ENCODE peak calls at places on chromosomes 12 and 14, in four cellular contexts. F, A, C and U are unnamed samples. For H3K36me3, the result is how much of the 10 kb centered on the place peaks cover.

GRCh38 chr12:13124661-13125505 is 21.4 kb upstream of the GSG1 start:
- DNase-seq in F (no peak), A (no peak), C (no peak), U (no peak)

GRCh38 chr14:80982711-80983110 is 27.3 kb downstream of the TSHR start:
- DNase-seq in F (no peak), A (no peak), C (no peak), U (no peak)

GRCh38 chr12:30794591-30795409 is 40.0 kb upstream of the CAPRIN2 start:
- DNase-seq in F (peak), A (no peak), C (no peak), U (no peak)

GRCh38 chr12:26791328-26791791 is 41.6 kb downstream of the ITPR2 start:
- DNase-seq in F (no peak), A (no peak), C (peak), U (no peak)

GRCh38 chr12:85834378-85834777 is 1.8 kb downstream of the RASSF9 start:
- DNase-seq in F (peak), A (no peak), C (no peak), U (no peak)

GRCh38 chr12:15670756-15671155 is 118.4 kb downstream of the EPS8 start:
- DNase-seq in F (no peak), A (no peak), C (no peak), U (no peak)

GRCh38 chr12:46811185-46811584 is 14.6 kb downstream of the SLC38A4 start:
- DNase-seq in F (no peak), A (no peak), C (no peak), U (peak)

GRCh38 chr12:12456637-12457036 is 99.8 kb downstream of the BORCS5 start:
- DNase-seq in F (no peak), A (no peak), C (no peak), U (no peak)

GRCh38 chr14:74973003-74973614 is 17.7 kb upstream of the PGF start:
- DNase-seq in F (no peak), A (no peak), C (no peak), U (peak)

GRCh38 chr12:55699471-55700055 is 8.1 kb downstream of the ITGA7 start:
- DNase-seq in F (no peak), A (no peak), C (no peak), U (no peak)

GRCh38 chr14:87615822-87616679 is 376.9 kb downstream of the GALC start:
- DNase-seq in F (peak), A (peak), C (peak), U (peak)

GRCh38 chr14:104573930-104574329 is 5.6 kb upstream of the C14orf180 start:
- DNase-seq in F (no peak), A (no peak), C (no peak), U (no peak)

GRCh38 chr14:21974741-21975140 is 301.1 kb upstream of the OR4E1 start:
- DNase-seq in F (no peak), A (no peak), C (no peak), U (no peak)

GRCh38 chr14:100771121-100771800 is 44.6 kb downstream of the DLK1 start:
- DNase-seq in F (no peak), A (no peak), C (no peak), U (no peak)

GRCh38 chr12:43282106-43282505 is 269.9 kb downstream of the ADAMTS20 start:
- DNase-seq in F (no peak), A (no peak), C (peak), U (no peak)

GRCh38 chr14:41285193-41285748 is 321.4 kb upstream of the LRFN5 start:
- DNase-seq in F (peak), A (no peak), C (peak), U (peak)

GRCh38 chr12:86234309-86234708 is 21.9 kb downstream of the MGAT4C start:
- DNase-seq in F (no peak), A (no peak), C (no peak), U (no peak)

GRCh38 chr12:6167327-6168280 is 32.6 kb upstream of the CD9 start:
- DNase-seq in F (peak), A (no peak), C (peak), U (peak)

GRCh38 chr12:124457287-124458219 is 109.9 kb downstream of the NCOR2 start:
- DNase-seq in F (no peak), A (peak), C (peak), U (no peak)

DNA sequence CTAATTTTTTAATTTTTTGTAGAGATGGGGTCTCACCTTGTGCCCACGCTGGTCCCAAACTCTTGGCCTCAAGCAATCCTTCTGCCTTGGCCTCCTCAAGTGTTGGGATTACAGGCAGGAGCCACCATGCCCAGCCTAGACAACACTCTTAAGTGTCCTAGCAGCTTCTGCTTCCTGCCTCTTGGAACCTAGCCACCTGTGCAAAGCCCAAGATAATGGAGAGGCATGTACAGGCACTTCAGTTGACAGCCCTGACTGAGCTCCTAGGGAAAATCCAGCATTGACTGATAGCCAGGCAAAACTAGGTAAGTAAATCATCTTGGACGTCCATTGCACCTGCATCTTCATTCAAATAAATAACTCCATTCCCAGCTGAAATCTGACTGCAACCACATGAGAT is 15.5 kb downstream of the COX14 start:
- DNase-seq in F (no peak), A (no peak), C (no peak), U (no peak)
- H3K36me3 ChIP-seq in F (under half), A (half or more), C (under half), U (under half)

DNA sequence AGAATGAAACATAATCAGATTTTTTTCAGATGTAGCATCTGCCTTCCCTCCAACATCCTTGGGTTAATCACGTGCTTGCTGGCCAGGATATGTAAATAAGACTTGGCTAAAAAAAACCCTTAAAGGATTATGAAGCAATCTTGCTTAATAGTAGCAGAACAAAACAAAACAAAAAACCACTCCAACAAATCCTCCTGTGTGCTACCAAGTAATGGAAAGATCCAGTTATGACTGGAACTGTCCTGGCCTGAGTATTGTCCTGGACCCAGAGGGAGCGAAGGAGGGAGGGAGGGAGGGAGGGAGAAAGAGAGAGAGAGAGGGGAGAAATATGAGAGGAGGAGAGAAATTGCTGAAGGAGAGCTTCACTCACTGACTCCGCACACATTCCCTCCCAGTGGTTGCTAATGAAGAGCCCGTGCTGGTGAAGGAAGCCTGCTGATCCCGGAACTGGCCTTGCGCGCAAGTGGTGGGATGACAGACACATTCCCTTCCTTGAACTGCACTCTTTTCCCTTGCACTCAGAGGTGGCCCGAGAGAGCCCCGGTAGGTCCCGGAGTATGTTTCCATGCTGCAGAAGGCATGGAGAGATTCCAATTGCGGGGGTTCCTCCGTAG is 57.2 kb downstream of the HMGA2 start:
- DNase-seq in F (peak), A (no peak), C (no peak), U (no peak)
- H3K4me3 ChIP-seq in F (no peak), A (peak), C (no peak), U (no peak)

GRCh38 chr14:54428527-54428926 is 12.6 kb downstream of the CNIH1 start:
- DNase-seq in F (no peak), A (no peak), C (no peak), U (no peak)
- H3K36me3 ChIP-seq in F (half or more), A (under half), C (half or more), U (half or more)

DNA sequence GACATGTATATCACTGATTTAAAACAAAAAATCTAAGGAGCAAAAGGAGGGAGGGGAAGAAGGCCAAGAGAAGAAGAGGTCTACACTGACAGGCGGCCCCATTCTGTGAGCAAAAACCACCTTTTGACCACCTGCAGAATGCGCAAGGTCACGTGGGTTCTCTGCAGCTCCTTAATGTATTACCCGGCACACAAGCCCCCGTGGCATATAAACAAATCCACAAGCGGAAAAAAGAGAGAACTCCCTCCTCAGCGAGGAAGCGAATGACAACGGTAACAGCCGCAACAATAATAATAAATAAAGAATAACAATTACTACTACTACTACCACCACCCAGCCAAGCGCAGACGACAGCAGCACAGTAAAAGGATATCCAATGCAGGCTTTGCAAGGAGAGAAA is 1.3 kb downstream of the KSR2 start:
- DNase-seq in F (no peak), A (no peak), C (no peak), U (no peak)
- H3K4me3 ChIP-seq in F (no peak), A (no peak), C (no peak), U (no peak)

GRCh38 chr12:68827895-68828294 is 19.9 kb downstream of the MDM2 start:
- DNase-seq in F (no peak), A (no peak), C (no peak), U (no peak)
- H3K36me3 ChIP-seq in F (half or more), A (half or more), C (under half), U (half or more)

GRCh38 chr12:116142936-116143882 is 134.3 kb downstream of the MED13L start:
- DNase-seq in F (peak), A (no peak), C (no peak), U (no peak)
- H3K4me3 ChIP-seq in F (no peak), A (no peak), C (no peak), U (no peak)